ENCODE peak calls at places on chromosome 7, in four cellular contexts. C, O, X and K are unnamed samples. For H3K27me3, the result is how much of the 10 kb centered on the place peaks cover.

GRCh38 chr7:113289140-113289740 is 170.9 kb upstream of the SMIM30 start:
- DNase-seq in X (no peak), O (peak), C (peak), K (no peak)

GRCh38 chr7:74025745-74026144 is 2.2 kb upstream of the ELN start:
- DNase-seq in X (no peak), O (no peak), C (no peak), K (no peak)

GRCh38 chr7:133217805-133218204 is 35.1 kb upstream of the EXOC4 start:
- DNase-seq in O (no peak), X (no peak), C (no peak), K (no peak)

GRCh38 chr7:101856488-101857357 is 39.3 kb downstream of the CUX1 start:
- DNase-seq in X (peak), O (peak), C (peak), K (peak)

GRCh38 chr7:146956853-146957252 is 840.3 kb downstream of the CNTNAP2 start:
- DNase-seq in X (no peak), C (no peak), O (no peak), K (no peak)

GRCh38 chr7:3238525-3239210 is 62.4 kb upstream of the SDK1 start:
- DNase-seq in X (no peak), O (no peak), C (no peak), K (no peak)

GRCh38 chr7:103793614-103794013 is 195.8 kb downstream of the RELN start:
- DNase-seq in O (no peak), X (no peak), C (no peak), K (no peak)

GRCh38 chr7:19538036-19538435 is 170.8 kb downstream of the POLR1F start:
- DNase-seq in C (no peak), O (peak), X (no peak), K (no peak)

GRCh38 chr7:30556854-30557644 is 37.6 kb upstream of the GARS1 start:
- DNase-seq in X (peak), C (peak), O (no peak), K (no peak)

GRCh38 chr7:151351967-151352366 is 10.4 kb downstream of the NUB1 start:
- DNase-seq in X (no peak), C (no peak), O (no peak), K (no peak)

GRCh38 chr7:27885652-27886051 is 145.7 kb downstream of the TAX1BP1 start:
- DNase-seq in C (no peak), X (no peak), O (no peak), K (no peak)

GRCh38 chr7:157496426-157497275 is 159.8 kb downstream of the DNAJB6 start:
- DNase-seq in X (no peak), C (no peak), O (no peak), K (peak)

GRCh38 chr7:33773053-33773452 is 132.3 kb upstream of the BMPER start:
- DNase-seq in X (no peak), O (peak), C (peak), K (no peak)

GRCh38 chr7:145884716-145885514 is 231.7 kb upstream of the CNTNAP2 start:
- DNase-seq in X (no peak), C (peak), O (no peak), K (no peak)

GRCh38 chr7:44309271-44310091 is 15.9 kb downstream of the CAMK2B start:
- DNase-seq in X (peak), O (peak), C (no peak), K (peak)

GRCh38 chr7:137606061-137606674 is 240.6 kb downstream of the DGKI start:
- DNase-seq in C (no peak), X (no peak), O (peak), K (no peak)

DNA sequence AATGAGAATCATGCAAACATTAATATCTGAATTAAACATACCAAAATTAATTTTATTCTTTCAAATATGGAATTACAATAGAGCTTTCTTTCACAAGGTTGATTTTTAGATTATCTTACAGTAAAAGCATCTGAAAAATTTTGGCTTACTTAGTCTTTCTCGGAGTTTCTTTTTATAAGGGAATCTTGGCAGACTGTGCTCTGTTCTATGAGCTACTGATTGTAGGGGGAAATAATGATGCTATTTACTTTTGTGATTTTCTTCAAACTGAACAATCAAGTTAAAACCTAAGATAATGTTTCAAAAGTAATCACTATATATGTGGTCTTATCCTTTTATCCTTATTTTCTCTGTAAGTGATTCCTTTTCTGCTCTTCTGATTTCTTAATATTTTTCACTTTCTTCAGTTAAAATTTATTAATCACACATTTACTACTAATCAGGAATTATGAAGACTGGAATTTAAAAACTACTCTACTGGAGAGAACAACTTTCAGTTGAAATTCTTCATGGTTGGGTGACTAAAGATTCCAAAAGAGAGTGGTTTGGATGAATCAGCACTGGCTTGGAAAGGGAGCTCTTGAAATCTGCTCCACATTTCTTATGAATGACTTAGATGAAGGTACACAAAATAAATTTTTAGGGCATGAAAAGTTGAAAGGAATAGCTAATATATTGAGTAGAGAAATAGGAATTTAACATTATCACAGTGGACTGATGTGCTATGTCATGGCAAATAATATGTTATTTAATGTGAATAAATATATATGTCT is 103.9 kb downstream of the PPP1R9A start:
- DNase-seq in C (peak), O (peak), X (no peak), K (no peak)
- H3K4me3 ChIP-seq in C (no peak), O (peak), X (no peak), K (no peak)

DNA sequence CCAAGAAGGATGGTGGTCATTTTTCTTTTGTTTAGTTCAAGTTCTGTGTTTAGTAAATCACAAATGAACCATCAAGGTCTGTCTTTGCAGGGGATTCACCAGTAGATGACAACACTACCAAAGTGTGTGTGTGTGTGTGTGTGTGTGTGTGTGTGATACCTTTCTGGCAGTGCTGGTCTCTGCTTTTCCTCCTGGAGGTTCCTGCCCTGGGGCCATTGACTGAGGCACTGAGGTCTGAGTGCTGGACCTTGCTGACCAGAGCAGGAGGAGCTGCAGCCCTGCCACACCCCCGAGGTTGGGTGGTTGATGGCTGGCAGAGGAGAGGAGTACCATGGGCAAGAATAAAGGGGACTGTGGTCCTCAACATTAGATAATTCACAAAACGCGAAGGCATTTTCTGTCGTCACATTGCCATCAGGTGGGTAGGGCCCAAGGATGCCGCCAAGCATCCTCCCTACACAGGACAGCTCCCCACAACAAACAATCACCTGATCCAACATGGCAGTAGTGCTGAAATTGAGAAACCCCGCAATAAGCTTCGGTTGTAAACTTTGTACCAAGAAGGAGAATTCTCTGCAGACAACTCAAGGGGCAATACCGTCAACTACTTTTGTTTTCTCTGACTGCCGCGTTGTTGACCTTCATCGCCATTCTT is 49.5 kb upstream of the PRSS58 start:
- DNase-seq in X (no peak), O (no peak), C (no peak), K (no peak)
- H3K27me3 ChIP-seq in X (under half), O (under half), C (under half), K (under half)

DNA sequence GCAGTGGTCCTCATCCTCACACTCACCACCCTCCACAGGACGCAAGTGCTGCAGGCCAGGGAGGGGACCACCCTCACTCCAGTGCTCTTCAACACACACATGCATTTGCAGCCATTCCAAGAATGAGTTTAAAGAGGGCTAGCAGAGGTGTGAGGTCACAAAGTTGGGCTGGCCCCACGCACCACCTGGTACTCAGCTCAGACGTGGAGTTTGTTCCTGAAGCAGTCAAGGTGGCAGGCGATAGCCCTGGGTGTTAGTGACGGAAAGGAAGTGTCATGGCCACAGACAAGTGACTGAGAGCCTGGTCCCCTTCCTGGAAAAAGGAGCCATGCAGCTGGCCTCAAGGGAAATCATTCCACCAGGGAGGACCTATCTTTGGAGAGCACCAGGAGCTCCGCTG is 233.9 kb downstream of the TNS3 start:
- DNase-seq in O (no peak), C (no peak), X (no peak), K (no peak)
- H3K4me3 ChIP-seq in O (no peak), C (no peak), X (no peak), K (no peak)

GRCh38 chr7:129041142-129041928 is 13.6 kb downstream of the TNPO3 start:
- DNase-seq in O (peak), X (no peak), C (peak), K (no peak)
- H3K27me3 ChIP-seq in O (under half), X (under half), C (under half), K (under half)

GRCh38 chr7:138852469-138852868 is 54.5 kb upstream of the ATP6V0A4 start:
- DNase-seq in X (no peak), O (no peak), C (no peak), K (no peak)
- H3K4me3 ChIP-seq in X (no peak), O (no peak), C (no peak), K (no peak)

GRCh38 chr7:49770838-49771237 is 2.6 kb upstream of the VWC2 start:
- DNase-seq in C (no peak), O (no peak), X (no peak), K (no peak)

GRCh38 chr7:49768254-49768653 is 5.2 kb upstream of the VWC2 start:
- DNase-seq in X (no peak), C (no peak), O (no peak), K (no peak)

GRCh38 chr7:49767719-49768118 is 5.7 kb upstream of the VWC2 start:
- DNase-seq in C (no peak), O (no peak), X (no peak), K (no peak)

GRCh38 chr7:49768835-49769234 is 4.6 kb upstream of the VWC2 start:
- DNase-seq in C (no peak), O (no peak), X (no peak), K (no peak)

GRCh38 chr7:49769285-49769857 is 4.1 kb upstream of the VWC2 start:
- DNase-seq in O (no peak), C (no peak), X (no peak), K (no peak)
- H3K27me3 ChIP-seq in O (under half), C (under half), X (under half), K (under half)